ENCODE peak calls at places on chromosome 22, in six cellular contexts. W, M, F, J, A and Z are unnamed samples.

GRCh38 chr22:19644314-19645223 is 69.7 kb upstream of the SEPTIN5 start:
- DNase-seq in W (no peak), M (peak), F (no peak), J (no peak), A (no peak), Z (no peak)

GRCh38 chr22:37229012-37229804 is 14.9 kb downstream of the RAC2 start:
- DNase-seq in W (no peak), M (peak), F (no peak), J (peak), A (no peak), Z (no peak)

GRCh38 chr22:37235897-37236607 is 8.0 kb downstream of the RAC2 start:
- DNase-seq in W (no peak), M (no peak), F (no peak), J (no peak), A (no peak), Z (no peak)

GRCh38 chr22:40714514-40714966 is 35.3 kb downstream of the MCHR1 start:
- DNase-seq in W (peak), M (no peak), F (peak), J (no peak), A (peak), Z (no peak)

GRCh38 chr22:30212363-30212995 is 34.1 kb downstream of the LIF start:
- DNase-seq in W (no peak), M (no peak), F (no peak), J (peak), A (peak), Z (no peak)

GRCh38 chr22:33409134-33409533 is 351.0 kb upstream of the SYN3 start:
- DNase-seq in W (no peak), M (no peak), F (no peak), J (no peak), A (no peak), Z (no peak)

GRCh38 chr22:40019681-40020080 is 24.9 kb downstream of the FAM83F start:
- DNase-seq in W (no peak), M (no peak), F (no peak), J (no peak), A (no peak), Z (no peak)

GRCh38 chr22:27387561-27387960 is 414.0 kb downstream of the MN1 start:
- DNase-seq in W (no peak), M (no peak), F (no peak), J (no peak), A (no peak), Z (no peak)

GRCh38 chr22:21990449-21991308 is 8.1 kb upstream of the TOP3B start:
- DNase-seq in W (no peak), M (peak), F (no peak), J (no peak), A (no peak), Z (no peak)

GRCh38 chr22:21762712-21763581 is 27.4 kb upstream of the YPEL1 start:
- DNase-seq in W (no peak), M (no peak), F (no peak), J (no peak), A (no peak), Z (no peak)

GRCh38 chr22:47093720-47094119 is 331.3 kb downstream of the TBC1D22A start:
- DNase-seq in W (no peak), M (no peak), F (no peak), J (no peak), A (no peak), Z (no peak)

GRCh38 chr22:22752556-22753477 is 108.4 kb downstream of the GGTLC2 start:
- DNase-seq in W (no peak), M (peak), F (peak), J (no peak), A (no peak), Z (no peak)

GRCh38 chr22:46769191-46769675 is 6.8 kb downstream of the TBC1D22A start:
- DNase-seq in W (no peak), M (no peak), F (no peak), J (no peak), A (no peak), Z (no peak)

GRCh38 chr22:37075046-37075445 is 23.5 kb downstream of the KCTD17 start:
- DNase-seq in W (no peak), M (no peak), F (no peak), J (no peak), A (no peak), Z (no peak)

GRCh38 chr22:24503137-24503850 is 8.2 kb downstream of the UPB1 start:
- DNase-seq in W (peak), M (peak), F (peak), J (peak), A (no peak), Z (peak)

GRCh38 chr22:40417041-40417440 is 46.6 kb downstream of the SGSM3 start:
- DNase-seq in W (no peak), M (no peak), F (no peak), J (no peak), A (no peak), Z (no peak)

GRCh38 chr22:40484906-40485660 is 114.7 kb downstream of the SGSM3 start:
- DNase-seq in W (no peak), M (no peak), F (no peak), J (no peak), A (no peak), Z (no peak)

GRCh38 chr22:38727123-38727522 is 21.4 kb downstream of the GTPBP1 start:
- DNase-seq in W (no peak), M (no peak), F (no peak), J (no peak), A (no peak), Z (no peak)

GRCh38 chr22:37985751-37986281 is 1.5 kb upstream of the SOX10 start:
- DNase-seq in W (no peak), M (no peak), F (no peak), J (no peak), A (no peak), Z (no peak)

GRCh38 chr22:37569921-37570660 is 9.8 kb downstream of the LGALS2 start:
- DNase-seq in W (no peak), M (peak), F (no peak), J (no peak), A (no peak), Z (no peak)

GRCh38 chr22:47113880-47114415 is 351.5 kb downstream of the TBC1D22A start:
- DNase-seq in W (no peak), M (no peak), F (no peak), J (no peak), A (no peak), Z (no peak)

GRCh38 chr22:38309614-38310517 is 7.4 kb downstream of the CSNK1E start:
- DNase-seq in W (no peak), M (no peak), F (no peak), J (no peak), A (peak), Z (no peak)

GRCh38 chr22:47021371-47022074 is 259.1 kb downstream of the TBC1D22A start:
- DNase-seq in W (no peak), M (no peak), F (no peak), J (no peak), A (no peak), Z (no peak)

GRCh38 chr22:19890502-19891349 is 36.1 kb upstream of the GNB1L start:
- DNase-seq in W (no peak), M (no peak), F (no peak), J (no peak), A (no peak), Z (no peak)

GRCh38 chr22:23215294-23216204 is 35.2 kb downstream of the BCR start:
- DNase-seq in W (no peak), M (peak), F (no peak), J (no peak), A (no peak), Z (no peak)

GRCh38 chr22:26536056-26536761 is 23.9 kb upstream of the TFIP11 start:
- DNase-seq in W (no peak), M (no peak), F (no peak), J (no peak), A (no peak), Z (no peak)

GRCh38 chr22:26448941-26449340 is 19.9 kb downstream of the ASPHD2 start:
- DNase-seq in W (no peak), M (no peak), F (no peak), J (no peak), A (no peak), Z (no peak)

GRCh38 chr22:25232301-25232700 is 12.9 kb downstream of the CRYBB2 start:
- DNase-seq in W (no peak), M (no peak), F (no peak), J (no peak), A (no peak), Z (no peak)

GRCh38 chr22:42281706-42282251 is 11.3 kb upstream of the TCF20 start:
- DNase-seq in W (no peak), M (no peak), F (peak), J (no peak), A (no peak), Z (no peak)

GRCh38 chr22:42279425-42280020 is 9.1 kb upstream of the TCF20 start:
- DNase-seq in W (no peak), M (no peak), F (no peak), J (no peak), A (no peak), Z (no peak)

GRCh38 chr22:42280140-42280539 is 9.7 kb upstream of the TCF20 start:
- DNase-seq in W (no peak), M (no peak), F (no peak), J (no peak), A (no peak), Z (no peak)

GRCh38 chr22:42281284-42281683 is 10.8 kb upstream of the TCF20 start:
- DNase-seq in W (no peak), M (no peak), F (no peak), J (no peak), A (no peak), Z (no peak)

GRCh38 chr22:42280836-42281235 is 10.4 kb upstream of the TCF20 start:
- DNase-seq in W (no peak), M (no peak), F (no peak), J (no peak), A (no peak), Z (no peak)
- TF ChIP-seq ATF3 in W (no peak), M (no peak), F (no peak), J (no peak), A (no peak), Z (no peak)

GRCh38 chr22:45196308-45196707 is 32.6 kb downstream of the NUP50 start:
- DNase-seq in W (no peak), M (no peak), F (no peak), J (no peak), A (no peak), Z (no peak)

GRCh38 chr22:45190473-45190872 is 26.7 kb downstream of the NUP50 start:
- DNase-seq in W (no peak), M (no peak), F (no peak), J (no peak), A (peak), Z (no peak)

GRCh38 chr22:45194686-45195085 is 31.0 kb downstream of the NUP50 start:
- DNase-seq in W (no peak), M (no peak), F (peak), J (no peak), A (no peak), Z (no peak)

GRCh38 chr22:45195616-45196015 is 31.9 kb downstream of the NUP50 start:
- DNase-seq in W (no peak), M (no peak), F (no peak), J (no peak), A (no peak), Z (no peak)

DNA sequence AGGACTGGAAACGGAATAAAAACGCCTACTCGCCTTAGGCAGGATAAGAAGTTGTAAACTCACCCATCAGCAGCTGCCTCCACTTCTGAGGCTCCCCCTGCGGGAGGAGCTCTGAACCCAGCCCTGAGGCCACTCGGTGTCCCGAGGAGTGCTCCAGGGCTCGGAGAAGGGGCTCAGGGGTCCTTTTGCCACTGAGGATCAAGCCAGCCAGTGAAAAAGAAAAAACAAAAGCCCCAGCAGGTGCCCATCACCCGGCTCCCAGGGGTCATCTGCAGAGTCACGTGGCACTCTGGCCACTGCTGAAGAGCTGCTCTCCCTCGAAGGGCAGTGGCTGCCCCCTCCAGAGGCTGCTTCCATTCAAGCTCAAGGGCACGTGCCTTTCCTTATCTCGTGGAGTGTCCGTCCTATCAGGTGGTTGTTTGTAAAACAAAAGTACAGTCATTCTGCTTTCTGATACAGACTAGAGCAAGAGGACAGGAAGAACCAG is 29.0 kb downstream of the NUP50 start:
- DNase-seq in W (peak), M (peak), F (peak), J (no peak), A (peak), Z (no peak)
- TF ChIP-seq ATF3 in W (no peak), M (peak), F (no peak), J (no peak), A (no peak), Z (no peak)

GRCh38 chr22:29030618-29031235 is 30.9 kb downstream of the C22orf31 start:
- DNase-seq in W (peak), M (peak), F (peak), J (peak), A (peak), Z (no peak)

GRCh38 chr22:29031236-29031982 is 30.2 kb downstream of the C22orf31 start:
- DNase-seq in W (no peak), M (peak), F (peak), J (peak), A (peak), Z (no peak)

GRCh38 chr22:29028468-29028867 is 33.2 kb downstream of the C22orf31 start:
- DNase-seq in W (no peak), M (no peak), F (no peak), J (no peak), A (no peak), Z (no peak)

GRCh38 chr22:29029202-29030000 is 32.2 kb downstream of the C22orf31 start:
- DNase-seq in W (no peak), M (no peak), F (no peak), J (no peak), A (no peak), Z (no peak)

DNA sequence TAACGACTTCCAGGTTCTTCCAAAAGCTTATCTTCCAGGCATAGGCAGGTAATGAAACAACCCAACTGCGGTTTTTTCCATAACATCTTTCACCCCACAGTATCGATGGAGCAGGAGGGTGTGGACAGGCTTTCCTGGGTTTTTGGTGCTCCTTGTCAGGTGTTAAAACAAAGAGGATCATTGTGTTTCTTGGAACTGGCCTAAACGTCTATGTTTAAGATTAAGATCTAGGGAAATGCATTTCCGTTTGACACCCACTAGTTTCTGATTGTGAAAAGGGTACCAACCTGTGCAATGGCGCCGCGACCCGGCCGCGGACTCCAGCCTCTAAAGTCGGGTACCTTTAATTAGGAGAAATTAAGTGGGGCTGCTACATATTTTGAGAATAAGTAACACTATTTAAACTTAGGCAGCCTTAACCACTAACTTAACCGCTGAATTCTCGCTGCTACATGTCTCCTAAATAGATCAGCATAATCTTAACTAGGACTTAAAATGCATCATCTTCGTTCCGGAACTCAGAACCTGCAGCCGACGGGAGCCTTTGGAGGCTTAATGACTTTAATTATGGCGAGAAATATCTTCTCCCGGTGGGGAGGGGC is 31.5 kb downstream of the C22orf31 start:
- DNase-seq in W (no peak), M (no peak), F (no peak), J (peak), A (peak), Z (no peak)
- TF ChIP-seq ATF3 in W (no peak), M (no peak), F (no peak), J (no peak), A (no peak), Z (no peak)

DNA sequence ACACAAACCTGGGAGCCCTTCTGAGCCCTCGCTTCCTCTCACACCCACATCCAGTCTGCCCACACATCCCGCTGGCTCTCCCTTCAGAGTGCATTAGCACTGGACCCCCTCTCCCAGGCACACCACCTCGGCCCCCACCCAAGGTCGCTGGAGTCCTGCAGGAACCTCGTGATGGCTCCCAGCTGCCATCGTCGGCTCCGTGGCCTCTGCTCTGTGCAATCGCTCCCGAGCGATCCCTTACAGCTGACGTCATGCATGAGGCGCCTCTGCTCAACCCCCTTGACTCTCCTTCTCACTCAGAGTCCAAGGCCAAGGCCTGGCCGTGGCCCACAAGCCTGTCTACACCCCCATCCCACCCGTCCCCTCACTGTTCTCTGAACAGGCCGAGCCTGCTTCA is 183.9 kb downstream of the EFCAB6 start:
- DNase-seq in W (no peak), M (no peak), F (no peak), J (no peak), A (no peak), Z (no peak)
- TF ChIP-seq ATF3 in W (no peak), M (no peak), F (no peak), J (no peak), A (no peak), Z (no peak)

GRCh38 chr22:49012695-49013094 is 815.0 kb downstream of the BRD1 start:
- DNase-seq in W (no peak), M (no peak), F (no peak), J (no peak), A (no peak), Z (no peak)

GRCh38 chr22:49014227-49015201 is 813.2 kb downstream of the BRD1 start:
- DNase-seq in W (no peak), M (no peak), F (peak), J (no peak), A (no peak), Z (no peak)

GRCh38 chr22:49011769-49012598 is 815.7 kb downstream of the BRD1 start:
- DNase-seq in W (no peak), M (no peak), F (peak), J (no peak), A (no peak), Z (no peak)

GRCh38 chr22:49015459-49015858 is 812.2 kb downstream of the BRD1 start:
- DNase-seq in W (no peak), M (no peak), F (peak), J (no peak), A (no peak), Z (no peak)

DNA sequence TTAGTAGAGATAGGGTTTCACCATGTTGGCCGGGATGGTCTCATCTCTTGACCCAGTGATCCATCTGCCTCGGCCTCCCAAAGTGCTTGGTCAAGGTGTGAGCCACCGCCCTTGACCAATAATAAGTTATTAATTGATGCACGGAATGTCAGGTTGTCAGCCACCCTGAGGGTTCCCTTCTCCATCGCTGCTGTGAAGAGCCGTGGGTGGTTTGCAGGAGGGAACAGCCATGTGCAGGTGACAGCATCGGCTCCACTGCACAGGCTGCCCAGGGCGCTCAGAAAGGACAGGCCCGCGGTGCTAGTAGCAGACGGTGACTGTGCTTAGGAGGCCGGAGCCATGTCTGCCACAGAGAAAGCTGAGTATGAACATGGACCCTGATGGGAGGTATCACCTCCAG is 814.0 kb downstream of the BRD1 start:
- DNase-seq in W (no peak), M (no peak), F (peak), J (no peak), A (no peak), Z (no peak)
- TF ChIP-seq ATF3 in W (no peak), M (no peak), F (no peak), J (no peak), A (no peak), Z (no peak)